ENCODE peak calls at places on chromosomes 16 and 17, in eight cellular contexts. One of them, this sample, is unnamed.
A peak's percentile ranks its signal among the peaks of the same experiment; 100 is the strongest.

GRCh38 chr17:21239680-21240374 is 13.4 kb downstream of the NATD1 start:
- DNase-seq in uterus: peak; percentile 15
- DNase-seq in prostate gland: no peak
- DNase-seq in body of pancreas: no peak
- DNase-seq in IMR-90: peak; percentile 28
- DNase-seq in tibial nerve: no peak
- DNase-seq in A549: peak; percentile 84
- DNase-seq in testis: no peak
- DNase-seq in this sample: no peak

GRCh38 chr17:75394332-75394918 is 11.1 kb downstream of the GRB2 start:
- DNase-seq in uterus: no peak
- DNase-seq in prostate gland: no peak
- DNase-seq in body of pancreas: no peak
- DNase-seq in IMR-90: no peak
- DNase-seq in tibial nerve: no peak
- DNase-seq in A549: no peak
- DNase-seq in testis: no peak
- DNase-seq in this sample: no peak

GRCh38 chr17:75517277-75517865 is 1.0 kb downstream of the TSEN54 start:
- DNase-seq in uterus: peak; percentile 15
- DNase-seq in prostate gland: no peak
- DNase-seq in body of pancreas: no peak
- DNase-seq in IMR-90: no peak
- DNase-seq in tibial nerve: no peak
- DNase-seq in A549: peak; percentile 81
- DNase-seq in testis: no peak
- DNase-seq in this sample: peak; percentile 47

GRCh38 chr16:18803569-18804462 is 2.5 kb upstream of the ARL6IP1 start:
- DNase-seq in uterus: no peak
- DNase-seq in prostate gland: no peak
- DNase-seq in body of pancreas: no peak
- DNase-seq in IMR-90: peak; percentile 42
- DNase-seq in tibial nerve: no peak
- DNase-seq in A549: no peak
- DNase-seq in testis: no peak
- DNase-seq in this sample: no peak

GRCh38 chr16:29748077-29748759 is 2.4 kb upstream of the C16orf54 start:
- DNase-seq in uterus: no peak
- DNase-seq in prostate gland: no peak
- DNase-seq in body of pancreas: no peak
- DNase-seq in IMR-90: no peak
- DNase-seq in tibial nerve: no peak
- DNase-seq in A549: no peak
- DNase-seq in testis: no peak
- DNase-seq in this sample: no peak

GRCh38 chr17:17493249-17493985 is 2.8 kb downstream of the RASD1 start:
- DNase-seq in uterus: no peak
- DNase-seq in prostate gland: peak; percentile 60
- DNase-seq in body of pancreas: no peak
- DNase-seq in IMR-90: no peak
- DNase-seq in tibial nerve: no peak
- DNase-seq in A549: no peak
- DNase-seq in testis: peak; percentile 62
- DNase-seq in this sample: no peak

GRCh38 chr16:87580855-87581261 is 21.4 kb upstream of the JPH3 start:
- DNase-seq in uterus: no peak
- DNase-seq in prostate gland: no peak
- DNase-seq in body of pancreas: no peak
- DNase-seq in IMR-90: peak; percentile 46
- DNase-seq in tibial nerve: no peak
- DNase-seq in A549: no peak
- DNase-seq in testis: no peak
- DNase-seq in this sample: peak; percentile 56

GRCh38 chr16:54926166-54926838 is 4.4 kb upstream of the IRX5 start:
- DNase-seq in uterus: no peak
- DNase-seq in prostate gland: no peak
- DNase-seq in body of pancreas: no peak
- DNase-seq in IMR-90: peak; percentile 33
- DNase-seq in tibial nerve: no peak
- DNase-seq in A549: no peak
- DNase-seq in testis: no peak
- DNase-seq in this sample: no peak

GRCh38 chr17:64707077-64707591 is 45.0 kb upstream of the SMURF2 start:
- DNase-seq in uterus: peak; percentile 87
- DNase-seq in prostate gland: peak; percentile 64
- DNase-seq in body of pancreas: peak; percentile 66
- DNase-seq in IMR-90: peak; percentile 100
- DNase-seq in tibial nerve: peak; percentile 81
- DNase-seq in A549: peak; percentile 98
- DNase-seq in testis: peak; percentile 79
- DNase-seq in this sample: peak; percentile 68

GRCh38 chr17:32516940-32517711 is 30.3 kb downstream of the CDK5R1 start:
- DNase-seq in uterus: no peak
- DNase-seq in prostate gland: no peak
- DNase-seq in body of pancreas: no peak
- DNase-seq in IMR-90: no peak
- DNase-seq in tibial nerve: no peak
- DNase-seq in A549: no peak
- DNase-seq in testis: no peak
- DNase-seq in this sample: no peak

GRCh38 chr17:3551189-3551588 is 6.4 kb downstream of the TRPV3 start:
- DNase-seq in uterus: no peak
- DNase-seq in prostate gland: no peak
- DNase-seq in body of pancreas: no peak
- DNase-seq in IMR-90: no peak
- DNase-seq in tibial nerve: no peak
- DNase-seq in A549: no peak
- DNase-seq in testis: no peak
- DNase-seq in this sample: no peak

GRCh38 chr17:56114469-56114868 is 38.8 kb upstream of the ANKFN1 start:
- DNase-seq in uterus: no peak
- DNase-seq in prostate gland: no peak
- DNase-seq in body of pancreas: no peak
- DNase-seq in IMR-90: no peak
- DNase-seq in tibial nerve: no peak
- DNase-seq in A549: no peak
- DNase-seq in testis: no peak
- DNase-seq in this sample: no peak

GRCh38 chr17:47323382-47324223 is at the start of gene EFCAB13:
- DNase-seq in uterus: peak; percentile 88
- DNase-seq in prostate gland: peak; percentile 83
- DNase-seq in body of pancreas: peak; percentile 86
- DNase-seq in IMR-90: peak; percentile 71
- DNase-seq in tibial nerve: peak; percentile 84
- DNase-seq in A549: peak; percentile 83
- DNase-seq in testis: peak; percentile 94
- DNase-seq in this sample: peak; percentile 89
- H3K4me3 ChIP-seq in uterus: peak within 1 kb of the TSS; percentile 56
- H3K4me3 ChIP-seq in prostate gland: peak within 1 kb of the TSS; percentile 58
- H3K4me3 ChIP-seq in body of pancreas: peak within 1 kb of the TSS; percentile 51
- H3K4me3 ChIP-seq in IMR-90: peak within 1 kb of the TSS; percentile 91
- H3K4me3 ChIP-seq in tibial nerve: peak within 1 kb of the TSS; percentile 65
- H3K4me3 ChIP-seq in A549: peak within 1 kb of the TSS; percentile 80
- H3K4me3 ChIP-seq in testis: peak within 1 kb of the TSS; percentile 76
- H3K4me3 ChIP-seq in this sample: peak within 1 kb of the TSS; percentile 70

GRCh38 chr17:78174332-78174869 is 6.0 kb downstream of the SYNGR2 start:
- DNase-seq in uterus: peak; percentile 73
- DNase-seq in prostate gland: peak; percentile 84
- DNase-seq in body of pancreas: peak; percentile 96
- DNase-seq in IMR-90: no peak
- DNase-seq in tibial nerve: peak; percentile 39
- DNase-seq in A549: no peak
- DNase-seq in testis: peak; percentile 65
- DNase-seq in this sample: peak; percentile 50
- TF ChIP-seq POLR2A in uterus: no peak
- TF ChIP-seq POLR2A in prostate gland: peak; percentile 38
- TF ChIP-seq POLR2A in body of pancreas: peak; percentile 82
- TF ChIP-seq POLR2A in IMR-90: no peak
- TF ChIP-seq POLR2A in tibial nerve: no peak
- TF ChIP-seq POLR2A in A549: no peak
- TF ChIP-seq POLR2A in testis: no peak
- TF ChIP-seq POLR2A in this sample: no peak

GRCh38 chr16:67248401-67249177 is at the start of gene SLC9A5:
- DNase-seq in uterus: no peak
- DNase-seq in prostate gland: no peak
- DNase-seq in body of pancreas: no peak
- DNase-seq in IMR-90: no peak
- DNase-seq in tibial nerve: no peak
- DNase-seq in A549: no peak
- DNase-seq in testis: no peak
- DNase-seq in this sample: peak; percentile 65

GRCh38 chr16:67249762-67250327 is 1.1 kb downstream of the SLC9A5 start:
- DNase-seq in uterus: no peak
- DNase-seq in prostate gland: no peak
- DNase-seq in body of pancreas: no peak
- DNase-seq in IMR-90: peak; percentile 35
- DNase-seq in tibial nerve: no peak
- DNase-seq in A549: no peak
- DNase-seq in testis: no peak
- DNase-seq in this sample: no peak

GRCh38 chr16:67246945-67247697 is at the start of gene FHOD1:
- DNase-seq in uterus: peak; percentile 98
- DNase-seq in prostate gland: peak; percentile 97
- DNase-seq in body of pancreas: peak; percentile 99
- DNase-seq in IMR-90: peak; percentile 92
- DNase-seq in tibial nerve: peak; percentile 98
- DNase-seq in A549: peak; percentile 82
- DNase-seq in testis: peak; percentile 98
- DNase-seq in this sample: peak; percentile 98

GRCh38 chr16:67247698-67248400 is 568 bp upstream of the FHOD1 start:
- DNase-seq in uterus: no peak
- DNase-seq in prostate gland: no peak
- DNase-seq in body of pancreas: no peak
- DNase-seq in IMR-90: no peak
- DNase-seq in tibial nerve: no peak
- DNase-seq in A549: no peak
- DNase-seq in testis: no peak
- DNase-seq in this sample: no peak

DNA sequence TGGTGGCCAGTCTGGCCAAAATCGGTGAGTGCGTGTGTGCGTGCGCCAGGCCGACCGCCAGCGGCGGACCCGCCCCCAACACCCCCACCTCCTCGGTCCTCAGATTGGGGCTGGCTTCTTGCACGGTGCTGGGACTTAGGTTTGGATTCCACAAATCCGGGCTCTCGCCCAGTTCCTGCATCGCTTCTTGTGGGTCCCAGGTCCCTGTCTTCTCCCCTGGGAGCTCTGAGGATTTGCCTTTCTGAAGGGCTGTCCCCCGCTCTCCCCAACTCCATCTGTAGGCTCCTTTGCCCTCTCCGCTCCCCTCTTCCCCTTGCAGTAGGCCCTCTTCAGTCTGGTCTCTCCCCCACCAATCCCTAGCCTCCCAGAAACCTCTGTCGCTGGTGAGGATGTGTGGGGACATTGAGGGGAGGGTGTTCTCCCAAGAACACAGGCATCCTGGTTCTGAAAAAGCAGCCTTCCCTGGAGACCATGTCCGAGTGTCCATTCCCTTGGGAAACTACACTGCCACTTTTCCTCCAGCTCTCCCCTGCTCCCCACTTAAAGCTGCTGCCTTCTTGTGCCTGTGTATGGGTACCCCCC is 490 bp downstream of the SLC9A5 start:
- DNase-seq in uterus: no peak
- DNase-seq in prostate gland: no peak
- DNase-seq in body of pancreas: no peak
- DNase-seq in IMR-90: no peak
- DNase-seq in tibial nerve: no peak
- DNase-seq in A549: no peak
- DNase-seq in testis: no peak
- DNase-seq in this sample: no peak
- H3K4me3 ChIP-seq in uterus: peak overlapping the region; percentile 42
- H3K4me3 ChIP-seq in prostate gland: peak overlapping the region; percentile 34
- H3K4me3 ChIP-seq in body of pancreas: no peak overlapping the region
- H3K4me3 ChIP-seq in IMR-90: peak overlapping the region; percentile 59
- H3K4me3 ChIP-seq in tibial nerve: peak overlapping the region; percentile 22
- H3K4me3 ChIP-seq in A549: peak overlapping the region; percentile 74
- H3K4me3 ChIP-seq in testis: peak overlapping the region; percentile 59
- H3K4me3 ChIP-seq in this sample: peak overlapping the region; percentile 34

GRCh38 chr17:29559640-29560039 is 7.2 kb downstream of the ABHD15 start:
- DNase-seq in uterus: no peak
- DNase-seq in prostate gland: no peak
- DNase-seq in body of pancreas: no peak
- DNase-seq in IMR-90: no peak
- DNase-seq in tibial nerve: no peak
- DNase-seq in A549: no peak
- DNase-seq in testis: no peak
- DNase-seq in this sample: no peak

GRCh38 chr17:29562615-29563014 is 4.2 kb downstream of the ABHD15 start:
- DNase-seq in uterus: no peak
- DNase-seq in prostate gland: no peak
- DNase-seq in body of pancreas: no peak
- DNase-seq in IMR-90: no peak
- DNase-seq in tibial nerve: no peak
- DNase-seq in A549: no peak
- DNase-seq in testis: no peak
- DNase-seq in this sample: no peak

GRCh38 chr17:29560306-29560705 is 6.5 kb downstream of the ABHD15 start:
- DNase-seq in uterus: no peak
- DNase-seq in prostate gland: no peak
- DNase-seq in body of pancreas: no peak
- DNase-seq in IMR-90: no peak
- DNase-seq in tibial nerve: no peak
- DNase-seq in A549: no peak
- DNase-seq in testis: no peak
- DNase-seq in this sample: no peak

GRCh38 chr17:29563816-29564215 is 3.0 kb downstream of the ABHD15 start:
- DNase-seq in uterus: no peak
- DNase-seq in prostate gland: no peak
- DNase-seq in body of pancreas: no peak
- DNase-seq in IMR-90: no peak
- DNase-seq in tibial nerve: no peak
- DNase-seq in A549: no peak
- DNase-seq in testis: no peak
- DNase-seq in this sample: no peak

DNA sequence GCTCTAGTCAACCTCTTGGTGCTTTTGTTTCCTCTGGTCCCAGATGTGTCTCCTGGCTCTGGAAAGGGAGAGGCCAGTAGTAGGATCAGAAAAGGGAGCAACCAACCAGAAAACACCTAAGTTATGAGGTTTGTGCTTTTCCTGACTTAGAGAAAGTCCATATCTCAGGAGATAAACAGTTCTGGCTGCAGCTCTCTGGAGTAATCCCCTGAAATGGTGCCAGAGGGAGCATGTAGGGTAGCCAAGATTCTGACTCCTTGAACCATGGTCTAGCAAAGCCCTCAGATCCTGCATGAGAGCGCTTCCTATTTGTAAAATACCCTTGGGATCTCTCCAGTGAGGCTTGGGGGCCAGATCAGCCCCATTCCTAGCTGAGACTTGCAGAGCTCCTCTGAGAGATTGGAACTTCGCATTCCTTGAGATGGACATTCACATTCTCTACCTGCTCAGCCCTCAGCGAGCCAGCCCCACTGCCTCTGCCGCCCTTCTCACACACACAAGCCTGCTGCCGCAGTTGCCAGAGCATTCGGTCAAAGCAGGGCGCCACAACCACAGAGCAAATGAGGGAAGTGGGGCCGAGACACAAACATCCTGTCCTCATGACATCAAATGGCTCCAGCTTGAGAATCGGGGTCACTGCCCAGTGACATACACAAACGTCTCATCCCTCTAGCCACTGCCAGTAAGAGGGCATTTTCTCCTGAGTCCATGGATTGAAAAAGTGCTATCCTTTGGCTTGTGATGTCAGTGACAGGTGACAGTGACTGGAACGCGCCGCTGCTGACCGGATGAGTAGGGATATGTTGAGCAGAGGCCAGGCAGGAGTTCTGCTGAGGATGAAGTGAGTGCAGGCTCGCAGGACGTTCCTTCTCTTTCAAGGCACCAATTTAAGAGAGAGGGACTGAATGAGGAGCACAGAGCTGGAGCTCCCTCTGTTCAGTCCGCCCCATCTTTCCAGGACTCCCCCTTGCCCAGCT is 5.0 kb downstream of the ABHD15 start:
- DNase-seq in uterus: no peak
- DNase-seq in prostate gland: peak; percentile 9
- DNase-seq in body of pancreas: no peak
- DNase-seq in IMR-90: no peak
- DNase-seq in tibial nerve: no peak
- DNase-seq in A549: no peak
- DNase-seq in testis: no peak
- DNase-seq in this sample: no peak
- TF ChIP-seq POLR2A in uterus: no peak
- TF ChIP-seq POLR2A in prostate gland: no peak
- TF ChIP-seq POLR2A in body of pancreas: peak; percentile 38
- TF ChIP-seq POLR2A in IMR-90: no peak
- TF ChIP-seq POLR2A in tibial nerve: no peak
- TF ChIP-seq POLR2A in A549: no peak
- TF ChIP-seq POLR2A in testis: no peak
- TF ChIP-seq POLR2A in this sample: no peak

This sample was measured in ovary.